ENCODE peak calls at places on chromosomes 12 and 14, in five cellular contexts. S, Y, U, G and J are unnamed samples.

GRCh38 chr12:112837629-112838191 is 46.2 kb downstream of the RPH3A start:
- DNase-seq in G (peak; percentile 53), Y (no peak), S (peak; percentile 29), U (peak; percentile 55), J (no peak)

GRCh38 chr14:29643415-29644206 is 284.0 kb downstream of the PRKD1 start:
- DNase-seq in Y (no peak), S (peak; percentile 60), G (peak; percentile 63), U (peak; percentile 53), J (no peak)

GRCh38 chr14:101595887-101596721 is 34.8 kb downstream of the DIO3 start:
- DNase-seq in Y (peak; percentile 34), U (no peak), G (no peak), S (no peak), J (no peak)

GRCh38 chr14:36973806-36974442 is 198.5 kb downstream of the SLC25A21 start:
- DNase-seq in G (peak; percentile 83), U (peak; percentile 86), Y (no peak), S (peak; percentile 83), J (no peak)

GRCh38 chr12:45703942-45704341 is 25.6 kb upstream of the ARID2 start:
- DNase-seq in Y (no peak), S (peak; percentile 81), G (peak; percentile 33), U (peak; percentile 15), J (no peak)

GRCh38 chr12:74408601-74409166 is 129.0 kb upstream of the ATXN7L3B start:
- DNase-seq in Y (peak; percentile 74), U (no peak), S (no peak), G (no peak), J (no peak)

GRCh38 chr12:3044141-3044630 is 33.0 kb upstream of the TSPAN9 start:
- DNase-seq in Y (no peak), U (no peak), S (no peak), G (no peak), J (no peak)

GRCh38 chr14:72894623-72895378 is 900 bp upstream of the DPF3 start:
- DNase-seq in U (peak; percentile 30), G (peak; percentile 27), Y (peak; percentile 83), S (no peak), J (no peak)

GRCh38 chr12:53500119-53500775 is 836 bp upstream of the TARBP2 start:
- DNase-seq in U (peak; percentile 86), G (peak; percentile 56), Y (no peak), S (peak; percentile 65), J (peak; percentile 83)

GRCh38 chr12:31007636-31008175 is 66.0 kb upstream of the DDX11 start:
- DNase-seq in G (no peak), Y (no peak), U (no peak), S (no peak), J (no peak)

GRCh38 chr12:93173178-93173957 is 204.4 kb upstream of the NUDT4 start:
- DNase-seq in S (peak; percentile 75), Y (no peak), U (peak; percentile 28), G (peak; percentile 70), J (no peak)

GRCh38 chr12:632102-632696 is 31.0 kb downstream of the NINJ2 start:
- DNase-seq in U (peak; percentile 92), G (peak; percentile 99), S (peak; percentile 92), Y (peak; percentile 84), J (no peak)

GRCh38 chr12:124517260-124518050 is 50.0 kb downstream of the NCOR2 start:
- DNase-seq in U (peak; percentile 82), S (peak; percentile 38), G (peak; percentile 58), Y (no peak), J (peak; percentile 90)

GRCh38 chr14:101501858-101502615 is 59.3 kb upstream of the DIO3 start:
- DNase-seq in Y (peak; percentile 22), U (no peak), G (no peak), S (no peak), J (peak; percentile 52)

GRCh38 chr14:71720978-71721624 is 211.1 kb upstream of the RGS6 start:
- DNase-seq in G (peak; percentile 81), Y (peak; percentile 89), S (peak; percentile 85), U (peak; percentile 87), J (no peak)

GRCh38 chr14:95389471-95390011 is 69.8 kb upstream of the CLMN start:
- DNase-seq in G (no peak), U (peak; percentile 83), Y (peak; percentile 13), S (no peak), J (peak; percentile 94)

GRCh38 chr12:13307143-13307831 is 110.8 kb downstream of the EMP1 start:
- DNase-seq in U (no peak), G (no peak), S (no peak), Y (no peak), J (no peak)

DNA sequence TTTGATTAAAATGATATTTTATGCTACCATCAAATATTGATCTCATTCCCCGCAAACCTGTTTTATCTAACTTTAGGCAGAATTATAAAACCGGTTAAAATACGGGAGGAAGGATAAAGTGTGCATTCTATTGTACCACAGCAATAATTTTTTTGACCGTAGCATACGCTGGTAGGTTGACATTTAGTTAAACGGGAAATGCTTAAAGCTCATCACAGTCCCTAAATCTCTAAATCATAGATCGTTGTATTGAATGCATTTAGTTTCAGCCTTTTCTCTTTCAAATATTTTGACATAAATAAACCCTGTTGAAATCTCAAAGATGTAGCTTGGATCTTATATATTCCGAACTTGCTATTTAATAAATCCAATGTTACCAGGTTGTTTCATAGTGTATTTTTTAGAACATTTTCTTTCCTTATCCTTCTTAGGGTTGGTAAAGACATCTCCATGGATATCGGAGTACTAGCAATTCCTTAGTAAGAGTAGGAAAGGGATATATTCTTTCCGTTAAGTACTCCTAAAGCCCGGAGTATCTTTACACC is 811 bp downstream of the CLEC2B start:
- DNase-seq in U (peak; percentile 19), S (no peak), G (no peak), Y (no peak), J (no peak)
- H3K9ac ChIP-seq in U (peak overlapping the region; percentile 92), S (no peak overlapping the region), G (no peak overlapping the region), Y (no peak overlapping the region), J (no peak overlapping the region)

DNA sequence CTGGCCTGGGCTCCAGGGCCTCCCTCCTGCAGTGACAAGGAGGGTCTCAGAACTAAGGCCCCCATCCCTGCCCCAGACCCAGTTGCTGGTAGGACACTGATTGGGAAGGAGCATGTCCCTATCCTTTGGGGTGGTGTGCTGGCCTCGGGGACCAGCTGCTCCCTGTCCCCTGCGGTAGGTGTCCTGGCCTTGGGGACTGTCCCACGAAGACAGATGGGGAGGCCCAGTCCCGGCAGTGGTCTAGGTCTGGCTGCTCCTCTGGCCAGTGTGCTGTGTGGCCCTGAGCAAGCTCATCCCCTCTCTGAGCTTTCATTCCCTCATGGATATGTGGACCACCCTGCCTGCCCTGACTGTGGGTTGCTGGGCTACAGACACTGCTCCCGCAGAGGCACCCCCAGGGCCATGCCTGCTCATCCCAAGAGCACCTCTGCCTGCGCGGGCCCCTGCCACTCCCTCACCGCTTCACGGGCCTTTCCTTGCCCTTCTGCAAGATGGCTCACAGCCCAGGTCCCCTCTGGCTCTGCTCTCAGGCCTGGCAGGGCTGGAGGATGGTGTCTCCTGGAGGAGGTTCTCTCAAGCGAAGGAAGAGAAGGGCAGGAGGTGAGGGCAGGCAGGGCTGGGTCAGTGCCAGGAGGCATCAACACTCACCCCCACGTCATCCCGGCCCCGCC is 12.5 kb downstream of the AHNAK2 start:
- DNase-seq in Y (no peak), S (no peak), G (no peak), U (no peak), J (peak; percentile 71)
- H3K4me1 ChIP-seq in Y (no peaks in the 10 kb centered on the region), S (peaks cover 18% of the 10 kb centered on the region), G (peaks cover 14% of the 10 kb centered on the region), U (peaks cover 28% of the 10 kb centered on the region), J (no peaks in the 10 kb centered on the region)

GRCh38 chr14:91376547-91377477 is 40.8 kb downstream of the CCDC88C start:
- DNase-seq in Y (peak; percentile 62), G (no peak), U (no peak), S (no peak), J (no peak)
- H3K27ac ChIP-seq in Y (no peak overlapping the region), G (no peak overlapping the region), U (no peak overlapping the region), S (no peak overlapping the region), J (no peak overlapping the region)

GRCh38 chr14:38611928-38612327 is 356.0 kb upstream of the CLEC14A start:
- DNase-seq in G (no peak), S (no peak), Y (no peak), U (no peak), J (no peak)
- H3K9ac ChIP-seq in G (no peak overlapping the region), S (no peak overlapping the region), Y (no peak overlapping the region), U (no peak overlapping the region), J (no peak overlapping the region)

GRCh38 chr14:65210118-65210826 is 108.0 kb upstream of the MAX start:
- DNase-seq in G (peak; percentile 63), S (peak; percentile 29), Y (no peak), U (no peak), J (no peak)
- H3K4me1 ChIP-seq in G (peaks cover 11% of the 10 kb centered on the region), S (peaks cover 13% of the 10 kb centered on the region), Y (peaks cover 16% of the 10 kb centered on the region), U (peaks cover 34% of the 10 kb centered on the region), J (peaks cover 2% of the 10 kb centered on the region)

GRCh38 chr12:19997996-19998395 is 370.3 kb upstream of the PDE3A start:
- DNase-seq in S (no peak), G (no peak), Y (no peak), U (peak; percentile 5), J (no peak)

GRCh38 chr12:19999793-20000138 is 368.6 kb upstream of the PDE3A start:
- DNase-seq in S (no peak), U (no peak), Y (no peak), G (no peak), J (no peak)

GRCh38 chr12:20000229-20000869 is 368.0 kb upstream of the PDE3A start:
- DNase-seq in G (no peak), U (no peak), Y (peak; percentile 38), S (no peak), J (no peak)

GRCh38 chr12:20003252-20003651 is 365.1 kb upstream of the PDE3A start:
- DNase-seq in Y (no peak), G (no peak), U (no peak), S (no peak), J (no peak)

GRCh38 chr12:19998968-19999792 is 369.2 kb upstream of the PDE3A start:
- DNase-seq in S (no peak), Y (no peak), U (no peak), G (no peak), J (no peak)
- H3K27ac ChIP-seq in S (no peak overlapping the region), Y (peak overlapping the region; percentile 13), U (no peak overlapping the region), G (no peak overlapping the region), J (no peak overlapping the region)

GRCh38 chr12:116564080-116564479 is 4.9 kb downstream of the MAP1LC3B2 start:
- DNase-seq in G (no peak), S (no peak), Y (no peak), U (no peak), J (no peak)

GRCh38 chr12:116561181-116561821 is 2.1 kb downstream of the MAP1LC3B2 start:
- DNase-seq in U (no peak), G (no peak), S (no peak), Y (no peak), J (no peak)

GRCh38 chr12:116559330-116560080 is at the start of gene MAP1LC3B2:
- DNase-seq in S (peak; percentile 39), U (peak; percentile 93), Y (peak; percentile 74), G (peak; percentile 78), J (peak; percentile 89)

GRCh38 chr12:116563262-116563661 is 4.1 kb downstream of the MAP1LC3B2 start:
- DNase-seq in Y (no peak), S (no peak), U (no peak), G (no peak), J (no peak)

GRCh38 chr12:116562090-116562489 is 2.9 kb downstream of the MAP1LC3B2 start:
- DNase-seq in Y (no peak), S (no peak), G (no peak), U (no peak), J (no peak)
- H3K9ac ChIP-seq in Y (no peak overlapping the region), S (no peak overlapping the region), G (no peak overlapping the region), U (no peak overlapping the region), J (no peak overlapping the region)